ENCODE peak calls at places on chromosomes 16 and 17, in six cellular contexts. One of them, this sample, is unnamed.

GRCh38 chr17:76104896-76105231 is 1.3 kb upstream of the EXOC7 start:
- DNase-seq in NCI-H1436: no peak
- DNase-seq in mesendoderm: no peak
- DNase-seq in activated CD8-positive, alpha-beta T cell treated with anti-CD3 and anti-CD28 coated beads for 36 hours: no peak
- DNase-seq in cerebellar cortex: no peak
- DNase-seq in activated CD4-positive, alpha-beta T cell treated with anti-CD3 and anti-CD28 coated beads, Interleukin-2, amount 10 ng/mL, durations not matched to agents 7 days and 5 days: no peak
- DNase-seq in this sample: no peak

GRCh38 chr16:28183441-28183840 is 28.3 kb downstream of the XPO6 start:
- DNase-seq in mesendoderm: no peak
- DNase-seq in activated CD8-positive, alpha-beta T cell treated with anti-CD3 and anti-CD28 coated beads for 36 hours: no peak
- DNase-seq in cerebellar cortex: no peak
- DNase-seq in NCI-H1436: no peak
- DNase-seq in activated CD4-positive, alpha-beta T cell treated with anti-CD3 and anti-CD28 coated beads, Interleukin-2, amount 10 ng/mL, durations not matched to agents 7 days and 5 days: no peak
- DNase-seq in this sample: no peak

GRCh38 chr17:30161601-30162000 is 45.0 kb downstream of the NSRP1 start:
- DNase-seq in activated CD8-positive, alpha-beta T cell treated with anti-CD3 and anti-CD28 coated beads for 36 hours: no peak
- DNase-seq in cerebellar cortex: no peak
- DNase-seq in mesendoderm: no peak
- DNase-seq in NCI-H1436: no peak
- DNase-seq in activated CD4-positive, alpha-beta T cell treated with anti-CD3 and anti-CD28 coated beads, Interleukin-2, amount 10 ng/mL, durations not matched to agents 7 days and 5 days: no peak
- DNase-seq in this sample: no peak

GRCh38 chr16:54687043-54687655 is 243.5 kb upstream of the IRX5 start:
- DNase-seq in activated CD4-positive, alpha-beta T cell treated with anti-CD3 and anti-CD28 coated beads, Interleukin-2, amount 10 ng/mL, durations not matched to agents 7 days and 5 days: no peak
- DNase-seq in activated CD8-positive, alpha-beta T cell treated with anti-CD3 and anti-CD28 coated beads for 36 hours: no peak
- DNase-seq in mesendoderm: peak; percentile 39
- DNase-seq in NCI-H1436: no peak
- DNase-seq in cerebellar cortex: no peak
- DNase-seq in this sample: no peak

GRCh38 chr17:61425682-61426481 is 26.2 kb downstream of the TBX2 start:
- DNase-seq in activated CD8-positive, alpha-beta T cell treated with anti-CD3 and anti-CD28 coated beads for 36 hours: no peak
- DNase-seq in activated CD4-positive, alpha-beta T cell treated with anti-CD3 and anti-CD28 coated beads, Interleukin-2, amount 10 ng/mL, durations not matched to agents 7 days and 5 days: no peak
- DNase-seq in NCI-H1436: peak; percentile 17
- DNase-seq in mesendoderm: peak; percentile 72
- DNase-seq in cerebellar cortex: peak; percentile 34
- DNase-seq in this sample: no peak

GRCh38 chr17:62093188-62094155 is 28.4 kb upstream of the MED13 start:
- DNase-seq in activated CD8-positive, alpha-beta T cell treated with anti-CD3 and anti-CD28 coated beads for 36 hours: peak; percentile 30
- DNase-seq in cerebellar cortex: no peak
- DNase-seq in NCI-H1436: no peak
- DNase-seq in mesendoderm: no peak
- DNase-seq in activated CD4-positive, alpha-beta T cell treated with anti-CD3 and anti-CD28 coated beads, Interleukin-2, amount 10 ng/mL, durations not matched to agents 7 days and 5 days: no peak
- DNase-seq in this sample: no peak

GRCh38 chr17:81331527-81332043 is 36.5 kb upstream of the SLC38A10 start:
- DNase-seq in activated CD8-positive, alpha-beta T cell treated with anti-CD3 and anti-CD28 coated beads for 36 hours: no peak
- DNase-seq in activated CD4-positive, alpha-beta T cell treated with anti-CD3 and anti-CD28 coated beads, Interleukin-2, amount 10 ng/mL, durations not matched to agents 7 days and 5 days: no peak
- DNase-seq in NCI-H1436: no peak
- DNase-seq in mesendoderm: no peak
- DNase-seq in cerebellar cortex: no peak
- DNase-seq in this sample: no peak

GRCh38 chr17:80871341-80871740 is 120.3 kb upstream of the CHMP6 start:
- DNase-seq in mesendoderm: no peak
- DNase-seq in activated CD8-positive, alpha-beta T cell treated with anti-CD3 and anti-CD28 coated beads for 36 hours: peak; percentile 41
- DNase-seq in activated CD4-positive, alpha-beta T cell treated with anti-CD3 and anti-CD28 coated beads, Interleukin-2, amount 10 ng/mL, durations not matched to agents 7 days and 5 days: peak; percentile 51
- DNase-seq in NCI-H1436: no peak
- DNase-seq in cerebellar cortex: no peak
- DNase-seq in this sample: peak; percentile 61

GRCh38 chr16:69324013-69324531 is 6.3 kb downstream of the PDF start:
- DNase-seq in NCI-H1436: no peak
- DNase-seq in activated CD8-positive, alpha-beta T cell treated with anti-CD3 and anti-CD28 coated beads for 36 hours: no peak
- DNase-seq in mesendoderm: no peak
- DNase-seq in activated CD4-positive, alpha-beta T cell treated with anti-CD3 and anti-CD28 coated beads, Interleukin-2, amount 10 ng/mL, durations not matched to agents 7 days and 5 days: no peak
- DNase-seq in cerebellar cortex: peak; percentile 69
- DNase-seq in this sample: no peak

GRCh38 chr17:34859652-34860051 is 101.6 kb downstream of the CCT6B start:
- DNase-seq in activated CD4-positive, alpha-beta T cell treated with anti-CD3 and anti-CD28 coated beads, Interleukin-2, amount 10 ng/mL, durations not matched to agents 7 days and 5 days: no peak
- DNase-seq in activated CD8-positive, alpha-beta T cell treated with anti-CD3 and anti-CD28 coated beads for 36 hours: no peak
- DNase-seq in mesendoderm: no peak
- DNase-seq in NCI-H1436: no peak
- DNase-seq in cerebellar cortex: no peak
- DNase-seq in this sample: no peak

GRCh38 chr16:7321661-7322060 is 11.0 kb upstream of the RBFOX1 start:
- DNase-seq in NCI-H1436: peak; percentile 41
- DNase-seq in mesendoderm: peak; percentile 79
- DNase-seq in activated CD4-positive, alpha-beta T cell treated with anti-CD3 and anti-CD28 coated beads, Interleukin-2, amount 10 ng/mL, durations not matched to agents 7 days and 5 days: no peak
- DNase-seq in activated CD8-positive, alpha-beta T cell treated with anti-CD3 and anti-CD28 coated beads for 36 hours: no peak
- DNase-seq in cerebellar cortex: no peak
- DNase-seq in this sample: no peak

GRCh38 chr17:36085710-36086268 is 4.2 kb downstream of the CCL3 start:
- DNase-seq in mesendoderm: no peak
- DNase-seq in NCI-H1436: no peak
- DNase-seq in cerebellar cortex: no peak
- DNase-seq in activated CD8-positive, alpha-beta T cell treated with anti-CD3 and anti-CD28 coated beads for 36 hours: no peak
- DNase-seq in activated CD4-positive, alpha-beta T cell treated with anti-CD3 and anti-CD28 coated beads, Interleukin-2, amount 10 ng/mL, durations not matched to agents 7 days and 5 days: no peak
- DNase-seq in this sample: peak; percentile 8

GRCh38 chr16:89481556-89481955 is 8.8 kb downstream of the ANKRD11 start:
- DNase-seq in activated CD8-positive, alpha-beta T cell treated with anti-CD3 and anti-CD28 coated beads for 36 hours: no peak
- DNase-seq in mesendoderm: no peak
- DNase-seq in activated CD4-positive, alpha-beta T cell treated with anti-CD3 and anti-CD28 coated beads, Interleukin-2, amount 10 ng/mL, durations not matched to agents 7 days and 5 days: no peak
- DNase-seq in cerebellar cortex: no peak
- DNase-seq in NCI-H1436: no peak
- DNase-seq in this sample: no peak